ENCODE peak calls at places on chromosome 18, in ten cellular contexts. J, C, T, A, Y, U, H, W, O and F are unnamed samples.

GRCh38 chr18:7600528-7601248 is 33.6 kb downstream of the PTPRM start:
- DNase-seq in J (no peak), C (no peak), T (no peak), A (no peak), Y (no peak), U (no peak), H (no peak), W (no peak), O (no peak), F (no peak)

GRCh38 chr18:48699761-48700160 is 160.9 kb downstream of the CTIF start:
- DNase-seq in J (no peak), C (no peak), T (no peak), A (no peak), Y (no peak), U (no peak), H (no peak), W (no peak), O (no peak), F (no peak)

GRCh38 chr18:28606686-28607085 is 429.8 kb upstream of the CDH2 start:
- DNase-seq in J (no peak), C (no peak), T (no peak), A (no peak), Y (peak), U (no peak), H (no peak), W (no peak), O (no peak), F (no peak)

GRCh38 chr18:59918320-59918755 is 18.5 kb downstream of the PMAIP1 start:
- DNase-seq in J (no peak), C (peak), T (peak), A (peak), Y (peak), U (no peak), H (peak), W (no peak), O (no peak), F (no peak)

GRCh38 chr18:23862071-23862470 is 152.5 kb upstream of the TTC39C start:
- DNase-seq in J (no peak), C (peak), T (no peak), A (no peak), Y (peak), U (no peak), H (peak), W (no peak), O (no peak), F (peak)

GRCh38 chr18:8389391-8390340 is 219.6 kb upstream of the RAB12 start:
- DNase-seq in J (peak), C (peak), T (peak), A (peak), Y (peak), U (peak), H (peak), W (peak), O (no peak), F (peak)

GRCh38 chr18:58009166-58009565 is 34.9 kb upstream of the NEDD4L start:
- DNase-seq in J (no peak), C (no peak), T (no peak), A (no peak), Y (peak), U (no peak), H (no peak), W (no peak), O (no peak), F (peak)

GRCh38 chr18:51138936-51139335 is 58.5 kb downstream of the MEX3C start:
- DNase-seq in J (no peak), C (no peak), T (no peak), A (no peak), Y (no peak), U (no peak), H (no peak), W (no peak), O (no peak), F (no peak)

GRCh38 chr18:60508108-60508507 is 135.5 kb upstream of the MC4R start:
- DNase-seq in J (no peak), C (no peak), T (no peak), A (no peak), Y (peak), U (no peak), H (no peak), W (no peak), O (no peak), F (no peak)

GRCh38 chr18:75052475-75052874 is 156.5 kb downstream of the PTGR3 start:
- DNase-seq in J (no peak), C (no peak), T (no peak), A (no peak), Y (no peak), U (no peak), H (no peak), W (no peak), O (no peak), F (no peak)

GRCh38 chr18:6842081-6842480 is 112.6 kb downstream of the ARHGAP28 start:
- DNase-seq in J (no peak), C (no peak), T (no peak), A (no peak), Y (no peak), U (no peak), H (no peak), W (no peak), O (no peak), F (no peak)

GRCh38 chr18:78780719-78781600 is 198.7 kb upstream of the SALL3 start:
- DNase-seq in J (no peak), C (no peak), T (no peak), A (no peak), Y (no peak), U (no peak), H (no peak), W (no peak), O (no peak), F (no peak)

GRCh38 chr18:45774065-45774521 is 50.1 kb downstream of the SLC14A1 start:
- DNase-seq in J (no peak), C (peak), T (no peak), A (no peak), Y (peak), U (no peak), H (peak), W (no peak), O (no peak), F (no peak)

GRCh38 chr18:24397694-24398365 is at the start of gene OSBPL1A:
- DNase-seq in J (peak), C (peak), T (peak), A (peak), Y (peak), U (peak), H (peak), W (peak), O (peak), F (peak)

GRCh38 chr18:2570772-2571199 is 519 bp downstream of the METTL4 start:
- DNase-seq in J (peak), C (no peak), T (peak), A (peak), Y (peak), U (peak), H (peak), W (peak), O (peak), F (peak)

GRCh38 chr18:72539861-72540260 is 4.3 kb downstream of the CBLN2 start:
- DNase-seq in J (no peak), C (no peak), T (peak), A (no peak), Y (no peak), U (no peak), H (no peak), W (no peak), O (no peak), F (no peak)

GRCh38 chr18:31484461-31484860 is 13.5 kb upstream of the DSG2 start:
- DNase-seq in J (no peak), C (no peak), T (no peak), A (no peak), Y (no peak), U (no peak), H (no peak), W (no peak), O (no peak), F (no peak)

GRCh38 chr18:60018801-60019462 is 119.1 kb downstream of the PMAIP1 start:
- DNase-seq in J (no peak), C (peak), T (no peak), A (no peak), Y (peak), U (no peak), H (peak), W (no peak), O (no peak), F (no peak)

GRCh38 chr18:22277758-22278157 is 108.4 kb downstream of the GATA6 start:
- DNase-seq in J (no peak), C (no peak), T (no peak), A (no peak), Y (no peak), U (no peak), H (no peak), W (peak), O (no peak), F (no peak)

GRCh38 chr18:48230459-48231113 is 178.6 kb downstream of the ZBTB7C start:
- DNase-seq in J (peak), C (peak), T (peak), A (peak), Y (peak), U (no peak), H (peak), W (no peak), O (no peak), F (peak)

GRCh38 chr18:12034241-12035100 is 53.2 kb downstream of the IMPA2 start:
- DNase-seq in J (no peak), C (no peak), T (no peak), A (no peak), Y (no peak), U (no peak), H (no peak), W (no peak), O (no peak), F (no peak)

GRCh38 chr18:21129586-21130216 is 18.1 kb upstream of the ROCK1 start:
- DNase-seq in J (no peak), C (peak), T (no peak), A (no peak), Y (peak), U (no peak), H (no peak), W (no peak), O (no peak), F (no peak)

GRCh38 chr18:54946149-54946581 is 13.1 kb downstream of the CCDC68 start:
- DNase-seq in J (no peak), C (no peak), T (no peak), A (no peak), Y (no peak), U (no peak), H (no peak), W (no peak), O (no peak), F (no peak)

GRCh38 chr18:79684787-79685186 is 5.2 kb downstream of the CTDP1 start:
- DNase-seq in J (no peak), C (no peak), T (no peak), A (no peak), Y (no peak), U (no peak), H (no peak), W (no peak), O (no peak), F (no peak)

GRCh38 chr18:35071819-35072247 is 30.6 kb downstream of the MAPRE2 start:
- DNase-seq in J (no peak), C (no peak), T (no peak), A (no peak), Y (peak), U (no peak), H (no peak), W (no peak), O (no peak), F (no peak)

GRCh38 chr18:46213295-46213694 is 109.1 kb downstream of the HAUS1 start:
- DNase-seq in J (no peak), C (no peak), T (no peak), A (no peak), Y (no peak), U (no peak), H (no peak), W (no peak), O (no peak), F (no peak)

GRCh38 chr18:48713302-48713701 is 174.5 kb downstream of the CTIF start:
- DNase-seq in J (no peak), C (no peak), T (no peak), A (peak), Y (no peak), U (no peak), H (no peak), W (peak), O (no peak), F (peak)

GRCh38 chr18:78736015-78736690 is 243.5 kb upstream of the SALL3 start:
- DNase-seq in J (no peak), C (no peak), T (no peak), A (no peak), Y (no peak), U (no peak), H (no peak), W (peak), O (no peak), F (no peak)

GRCh38 chr18:23196119-23197004 is 61.1 kb downstream of the CABLES1 start:
- DNase-seq in J (no peak), C (no peak), T (no peak), A (no peak), Y (no peak), U (no peak), H (no peak), W (no peak), O (no peak), F (no peak)

GRCh38 chr18:13610517-13610916 is 115.8 kb downstream of the FAM210A start:
- DNase-seq in J (no peak), C (no peak), T (no peak), A (no peak), Y (no peak), U (no peak), H (no peak), W (no peak), O (no peak), F (no peak)

GRCh38 chr18:13401404-13401803 is 182.8 kb downstream of the LDLRAD4 start:
- DNase-seq in J (no peak), C (no peak), T (no peak), A (no peak), Y (no peak), U (no peak), H (no peak), W (no peak), O (no peak), F (no peak)

GRCh38 chr18:6714027-6714426 is 15.5 kb upstream of the ARHGAP28 start:
- DNase-seq in J (no peak), C (no peak), T (no peak), A (no peak), Y (no peak), U (no peak), H (no peak), W (no peak), O (no peak), F (no peak)

GRCh38 chr18:59249186-59249774 is 24.0 kb downstream of the RAX start:
- DNase-seq in J (no peak), C (peak), T (peak), A (no peak), Y (peak), U (no peak), H (peak), W (peak), O (no peak), F (peak)

GRCh38 chr18:76592096-76592495 is 97.1 kb upstream of the ZNF516 start:
- DNase-seq in J (no peak), C (no peak), T (no peak), A (no peak), Y (no peak), U (no peak), H (no peak), W (no peak), O (no peak), F (no peak)

GRCh38 chr18:76589309-76589708 is 94.3 kb upstream of the ZNF516 start:
- DNase-seq in J (no peak), C (no peak), T (no peak), A (no peak), Y (no peak), U (no peak), H (no peak), W (no peak), O (no peak), F (no peak)

GRCh38 chr18:76587147-76587885 is 92.3 kb upstream of the ZNF516 start:
- DNase-seq in J (no peak), C (no peak), T (no peak), A (no peak), Y (no peak), U (no peak), H (no peak), W (no peak), O (no peak), F (no peak)

GRCh38 chr18:76589866-76590265 is 94.8 kb upstream of the ZNF516 start:
- DNase-seq in J (no peak), C (no peak), T (no peak), A (no peak), Y (no peak), U (no peak), H (no peak), W (no peak), O (no peak), F (no peak)

GRCh38 chr18:76588591-76589303 is 93.7 kb upstream of the ZNF516 start:
- DNase-seq in J (no peak), C (no peak), T (peak), A (no peak), Y (no peak), U (no peak), H (no peak), W (no peak), O (no peak), F (no peak)
- H3K4me3 ChIP-seq in J (peak), C (no peak), T (peak), A (peak), Y (peak), U (peak), H (peak), W (peak), O (no peak), F (peak)

DNA sequence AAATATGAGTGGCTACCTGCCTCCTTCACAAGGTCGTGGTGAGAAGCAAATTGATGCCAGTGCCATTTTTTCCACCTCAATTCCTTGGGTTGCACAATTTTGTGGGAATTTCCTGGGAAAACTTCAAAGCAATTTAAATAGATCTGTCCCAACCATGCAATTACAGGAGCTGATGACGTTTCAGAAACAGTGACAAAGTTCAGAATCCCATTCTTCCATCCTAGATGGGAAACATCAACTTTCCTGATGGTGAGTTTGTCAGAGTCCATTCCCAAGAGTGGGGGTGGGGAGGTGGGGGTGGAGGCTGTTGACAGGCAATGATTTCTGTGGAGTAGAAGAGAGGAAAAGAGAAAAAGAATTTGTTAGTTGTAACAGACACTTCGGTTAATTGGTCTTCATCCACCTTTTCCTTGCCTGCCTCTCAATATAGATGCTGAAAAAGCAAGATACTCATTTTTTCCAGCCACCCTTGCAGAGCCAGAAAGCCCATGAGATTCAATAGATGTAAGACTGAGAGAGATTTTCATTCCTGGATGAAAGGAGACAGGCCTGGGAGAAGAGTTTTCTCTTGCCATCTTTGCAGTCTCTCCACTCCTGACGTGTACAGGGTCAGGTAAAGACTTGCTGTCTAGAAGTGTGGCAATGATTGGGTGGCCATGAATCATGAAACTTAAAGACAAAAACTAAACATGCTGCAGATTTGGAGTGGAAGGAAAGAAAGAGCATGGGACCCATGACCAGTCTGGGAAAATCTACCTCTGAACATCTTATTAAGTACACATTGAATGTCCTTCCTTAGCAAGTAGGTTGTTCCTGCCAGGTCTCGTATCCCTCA is 47.3 kb downstream of the SOCS6 start:
- DNase-seq in J (no peak), C (no peak), T (no peak), A (no peak), Y (no peak), U (no peak), H (peak), W (no peak), O (no peak), F (no peak)
- H3K4me3 ChIP-seq in J (no peak), C (no peak), T (no peak), A (peak), Y (no peak), U (no peak), H (no peak), W (no peak), O (no peak), F (no peak)

DNA sequence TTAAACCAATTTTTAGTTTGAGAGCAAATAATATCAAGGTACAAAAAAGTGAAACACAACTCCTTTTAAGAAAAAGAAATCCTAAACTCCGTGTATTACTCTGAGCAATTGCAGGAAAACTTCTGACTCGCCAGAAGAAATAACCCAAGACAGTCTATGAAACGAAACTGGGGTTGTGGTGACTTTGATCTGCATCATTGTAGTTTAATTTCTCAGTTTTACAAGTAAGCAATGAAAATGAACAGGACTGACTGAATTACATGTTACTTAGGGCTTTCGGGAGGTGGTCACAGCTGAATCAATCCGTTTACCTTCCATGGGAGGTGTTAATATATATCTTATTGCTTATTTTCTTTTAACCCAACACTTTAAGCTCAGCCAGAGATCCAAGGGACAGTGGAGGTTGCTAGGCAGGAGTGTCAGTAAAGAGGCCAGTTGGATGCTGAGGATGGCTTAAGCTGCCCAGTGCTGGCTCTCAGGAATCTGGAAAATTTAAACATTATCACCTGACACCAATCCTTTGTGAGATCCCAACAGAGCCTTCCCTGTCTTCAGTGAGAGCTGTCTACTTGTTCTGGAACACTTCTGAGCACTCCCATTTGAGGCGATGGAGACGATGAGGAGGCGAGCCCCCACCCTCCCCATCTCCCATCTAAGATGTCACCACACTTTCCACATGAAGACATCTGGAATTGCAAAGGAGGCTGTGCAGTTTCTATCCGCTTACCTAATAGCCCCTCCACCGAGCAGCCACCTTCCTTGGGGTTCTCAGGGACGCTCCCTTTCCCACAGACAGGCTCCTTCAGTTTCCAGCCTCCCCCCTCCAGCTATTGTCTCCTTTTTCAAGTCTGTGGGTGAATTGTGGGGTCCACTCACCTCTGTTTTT is 3.6 kb upstream of the RAB31 start:
- DNase-seq in J (no peak), C (no peak), T (no peak), A (no peak), Y (no peak), U (no peak), H (no peak), W (no peak), O (no peak), F (no peak)
- H3K4me3 ChIP-seq in J (no peak), C (no peak), T (no peak), A (no peak), Y (no peak), U (no peak), H (no peak), W (no peak), O (no peak), F (no peak)

GRCh38 chr18:68172842-68173549 is 541.9 kb downstream of the TMX3 start:
- DNase-seq in J (no peak), C (no peak), T (peak), A (no peak), Y (no peak), U (no peak), H (no peak), W (no peak), O (no peak), F (no peak)
- H3K4me3 ChIP-seq in J (no peak), C (no peak), T (no peak), A (no peak), Y (no peak), U (no peak), H (no peak), W (no peak), O (no peak), F (no peak)

GRCh38 chr18:10013621-10014543 is 100.1 kb downstream of the VAPA start:
- DNase-seq in J (no peak), C (no peak), T (no peak), A (no peak), Y (no peak), U (no peak), H (no peak), W (no peak), O (no peak), F (no peak)
- H3K4me3 ChIP-seq in J (no peak), C (no peak), T (no peak), A (no peak), Y (no peak), U (no peak), H (no peak), W (no peak), O (no peak), F (no peak)

GRCh38 chr18:27185025-27185763 is at the start of gene CHST9:
- DNase-seq in J (no peak), C (no peak), T (peak), A (peak), Y (no peak), U (no peak), H (no peak), W (no peak), O (no peak), F (no peak)

GRCh38 chr18:27185897-27186296 is 789 bp upstream of the CHST9 start:
- DNase-seq in J (no peak), C (no peak), T (no peak), A (no peak), Y (no peak), U (no peak), H (no peak), W (no peak), O (no peak), F (no peak)

GRCh38 chr18:27188309-27188708 is 3.2 kb upstream of the CHST9 start:
- DNase-seq in J (no peak), C (no peak), T (no peak), A (no peak), Y (no peak), U (no peak), H (no peak), W (no peak), O (no peak), F (no peak)

GRCh38 chr18:27181726-27182125 is 3.4 kb downstream of the CHST9 start:
- DNase-seq in J (no peak), C (no peak), T (no peak), A (no peak), Y (no peak), U (no peak), H (no peak), W (no peak), O (no peak), F (no peak)

GRCh38 chr18:27184115-27185024 is 738 bp downstream of the CHST9 start:
- DNase-seq in J (no peak), C (no peak), T (peak), A (no peak), Y (no peak), U (peak), H (no peak), W (no peak), O (no peak), F (no peak)
- H3K4me3 ChIP-seq in J (peak), C (no peak), T (peak), A (peak), Y (no peak), U (peak), H (no peak), W (no peak), O (no peak), F (no peak)